ENCODE peak calls at places on chromosomes 7 and 10, in five cellular contexts. V is GM03348, D is myocyte, S is endothelial cell, P is HFF-Myc. N is an unnamed sample.

GRCh38 chr7:101085000-101085948 is at the start of gene TRIM56:
- DNase-seq in V (peak; percentile 95), D (peak; percentile 88), S (peak; percentile 46), P (no peak), N (peak; percentile 91)

GRCh38 chr10:130137077-130137448 is 872 bp downstream of the GLRX3 start:
- DNase-seq in V (peak; percentile 36), D (peak; percentile 23), S (peak; percentile 10), P (no peak), N (peak; percentile 64)

GRCh38 chr7:140060788-140061606 is 1.8 kb downstream of the PARP12 start:
- DNase-seq in V (no peak), D (peak; percentile 99), S (no peak), P (no peak), N (peak; percentile 33)

GRCh38 chr7:121547341-121548092 is 151.4 kb upstream of the FAM3C start:
- DNase-seq in V (peak; percentile 61), D (peak; percentile 76), S (no peak), P (peak; percentile 35), N (peak; percentile 51)

GRCh38 chr7:116588225-116588624 is 63.4 kb downstream of the CAV1 start:
- DNase-seq in V (peak; percentile 50), D (peak; percentile 82), S (peak; percentile 28), P (peak; percentile 73), N (peak; percentile 24)

GRCh38 chr7:27478104-27478503 is 184.6 kb downstream of the HIBADH start:
- DNase-seq in V (no peak), D (no peak), S (no peak), P (no peak), N (no peak)

GRCh38 chr10:131819241-131820072 is 81.4 kb upstream of the PPP2R2D start:
- DNase-seq in V (no peak), D (no peak), S (no peak), P (no peak), N (no peak)

GRCh38 chr10:49594594-49594993 is 15.5 kb upstream of the SLC18A3 start:
- DNase-seq in V (peak; percentile 88), D (peak; percentile 65), S (peak; percentile 79), P (peak; percentile 45), N (peak; percentile 80)

GRCh38 chr7:100080895-100081534 is 508 bp downstream of the ZNF3 start:
- DNase-seq in V (peak; percentile 18), D (peak; percentile 46), S (no peak), P (no peak), N (no peak)

GRCh38 chr10:28883741-28884443 is 206.6 kb downstream of the BAMBI start:
- DNase-seq in V (no peak), D (no peak), S (no peak), P (no peak), N (no peak)

GRCh38 chr10:130020651-130021372 is 56.7 kb upstream of the EBF3 start:
- DNase-seq in V (peak; percentile 52), D (no peak), S (no peak), P (no peak), N (no peak)

GRCh38 chr7:91582799-91583230 is 297.7 kb downstream of the MTERF1 start:
- DNase-seq in V (no peak), D (no peak), S (no peak), P (no peak), N (no peak)

GRCh38 chr7:100604078-100604975 is 2.2 kb downstream of the PCOLCE start:
- DNase-seq in V (peak; percentile 90), D (peak; percentile 38), S (peak; percentile 70), P (no peak), N (peak; percentile 85)

GRCh38 chr10:49275896-49276295 is 23.1 kb upstream of the C10orf71 start:
- DNase-seq in V (no peak), D (no peak), S (no peak), P (no peak), N (no peak)

GRCh38 chr10:29878492-29878891 is 180.9 kb downstream of the JCAD start:
- DNase-seq in V (no peak), D (peak; percentile 42), S (no peak), P (no peak), N (no peak)

GRCh38 chr7:22639400-22639799 is 87.6 kb upstream of the IL6 start:
- DNase-seq in V (no peak), D (no peak), S (no peak), P (no peak), N (no peak)

GRCh38 chr10:71467161-71467560 is 70.4 kb downstream of the CDH23 start:
- DNase-seq in V (no peak), D (no peak), S (no peak), P (no peak), N (no peak)

GRCh38 chr10:132396495-132397035 is 435 bp upstream of the PWWP2B start:
- DNase-seq in V (peak; percentile 92), D (peak; percentile 72), S (peak; percentile 74), P (no peak), N (peak; percentile 89)

GRCh38 chr7:4067476-4067760 is 614.7 kb upstream of the FOXK1 start:
- DNase-seq in V (no peak), D (no peak), S (no peak), P (no peak), N (no peak)

GRCh38 chr10:106467506-106467905 is 697.0 kb downstream of the SORCS1 start:
- DNase-seq in V (no peak), D (no peak), S (no peak), P (no peak), N (no peak)

GRCh38 chr10:58578366-58578765 is 65.7 kb downstream of the BICC1 start:
- DNase-seq in V (no peak), D (no peak), S (no peak), P (no peak), N (no peak)